ENCODE peak calls at places on chromosomes 4 and X, in seven cellular contexts. W, N, J, F, L, H and G are unnamed samples. For H3K4me1, the result is how much of the 10 kb centered on the place peaks cover.

GRCh38 chrX:56268888-56269287 is 36.7 kb downstream of the KLF8 start:
- DNase-seq in N (no peak), J (no peak), L (no peak), W (no peak), H (no peak), F (no peak), G (no peak)

GRCh38 chr4:19905006-19905405 is 346.7 kb upstream of the SLIT2 start:
- DNase-seq in W (no peak), N (no peak), L (no peak), J (no peak), H (no peak), F (no peak), G (no peak)

GRCh38 chrX:12790878-12791252 is 347 bp upstream of the PRPS2 start:
- DNase-seq in W (no peak), H (no peak), J (no peak), N (no peak), L (no peak), F (no peak), G (no peak)

GRCh38 chr4:75662626-75663025 is 10.6 kb downstream of the G3BP2 start:
- DNase-seq in H (peak), F (no peak), N (no peak), L (no peak), J (no peak), W (no peak), G (no peak)

GRCh38 chr4:11182586-11183357 is 245.9 kb downstream of the HS3ST1 start:
- DNase-seq in W (no peak), N (no peak), J (no peak), H (no peak), L (no peak), F (no peak), G (no peak)

GRCh38 chr4:110130578-110131358 is 67.6 kb downstream of the ELOVL6 start:
- DNase-seq in H (no peak), J (no peak), L (no peak), W (no peak), F (no peak), N (no peak), G (no peak)

GRCh38 chrX:76850851-76851250 is 423.3 kb downstream of the MAGEE1 start:
- DNase-seq in J (no peak), H (no peak), F (peak), W (no peak), N (no peak), L (no peak), G (no peak)

GRCh38 chr4:71595576-71596108 is 188.2 kb downstream of the GC start:
- DNase-seq in H (peak), N (no peak), L (no peak), F (no peak), W (no peak), J (no peak), G (no peak)

GRCh38 chr4:18291313-18291712 is 269.8 kb upstream of the LCORL start:
- DNase-seq in F (peak), J (no peak), N (no peak), W (no peak), L (no peak), H (no peak), G (no peak)

GRCh38 chr4:184824776-184825393 is 883 bp downstream of the ACSL1 start:
- DNase-seq in W (no peak), F (no peak), L (no peak), J (no peak), N (no peak), H (peak), G (no peak)

GRCh38 chr4:182448281-182449151 is 205.3 kb downstream of the TENM3 start:
- DNase-seq in N (peak), J (peak), L (peak), H (peak), W (no peak), F (peak), G (peak)

GRCh38 chrX:15956684-15957083 is 102.1 kb upstream of the AP1S2 start:
- DNase-seq in L (no peak), H (no peak), W (no peak), F (peak), N (peak), J (no peak), G (no peak)

GRCh38 chrX:148555101-148555500 is 54.7 kb downstream of the AFF2 start:
- DNase-seq in L (no peak), W (no peak), N (no peak), F (no peak), J (no peak), H (no peak), G (no peak)

GRCh38 chr4:127586922-127587571 is 45.7 kb upstream of the INTU start:
- DNase-seq in W (no peak), N (peak), L (no peak), J (peak), F (peak), H (peak), G (no peak)

GRCh38 chrX:45765726-45766125 is 565.0 kb upstream of the DIPK2B start:
- DNase-seq in W (no peak), N (no peak), L (no peak), J (no peak), F (no peak), H (no peak), G (no peak)

GRCh38 chr4:126851391-126851790 is 781.4 kb upstream of the INTU start:
- DNase-seq in H (peak), J (no peak), F (no peak), W (no peak), L (no peak), N (peak), G (no peak)

GRCh38 chr4:158810487-158811215 is 41.8 kb downstream of the FNIP2 start:
- DNase-seq in N (peak), H (peak), L (peak), W (no peak), J (no peak), F (no peak), G (peak)

GRCh38 chrX:80808160-80808735 is 1.4 kb downstream of the BRWD3 start:
- DNase-seq in N (peak), W (peak), H (peak), J (no peak), L (peak), F (peak), G (peak)

GRCh38 chr4:2742081-2742822 is 13.9 kb downstream of the TNIP2 start:
- DNase-seq in H (no peak), N (no peak), W (no peak), L (no peak), J (no peak), F (no peak), G (no peak)

GRCh38 chr4:16626945-16627344 is 271.5 kb downstream of the LDB2 start:
- DNase-seq in J (no peak), F (peak), H (peak), N (peak), W (no peak), L (no peak), G (no peak)

GRCh38 chrX:27883468-27884092 is 75.8 kb downstream of the MAGEB10 start:
- DNase-seq in F (peak), J (no peak), W (no peak), H (peak), N (no peak), L (no peak), G (no peak)

GRCh38 chrX:147376601-147377387 is 534.9 kb upstream of the FMR1 start:
- DNase-seq in H (no peak), F (peak), N (no peak), L (no peak), J (no peak), W (no peak), G (no peak)

GRCh38 chr4:44927361-44928061 is 201.2 kb upstream of the GNPDA2 start:
- DNase-seq in N (peak), L (no peak), F (peak), J (peak), W (no peak), H (peak), G (no peak)

GRCh38 chr4:180563977-180564376 is 1679.2 kb upstream of the TENM3 start:
- DNase-seq in W (no peak), J (no peak), N (peak), L (no peak), F (no peak), H (no peak), G (no peak)

GRCh38 chr4:105624530-105624929 is 72.1 kb downstream of the ARHGEF38 start:
- DNase-seq in H (peak), L (no peak), N (no peak), J (no peak), F (no peak), W (no peak), G (peak)

GRCh38 chrX:119693996-119694451 is 1.1 kb upstream of the SEPTIN6 start:
- DNase-seq in N (no peak), J (no peak), F (no peak), H (peak), L (no peak), W (no peak), G (no peak)

GRCh38 chrX:101659601-101660063 is at the start of gene ARMCX2:
- DNase-seq in J (peak), F (peak), N (peak), W (no peak), H (peak), L (peak), G (peak)

GRCh38 chrX:135185795-135186443 is 14.7 kb upstream of the CT55 start:
- DNase-seq in J (peak), F (peak), N (peak), H (peak), L (no peak), W (peak), G (no peak)

GRCh38 chr4:27930291-27930690 is 1069.7 kb downstream of the STIM2 start:
- DNase-seq in J (no peak), L (no peak), H (no peak), W (no peak), N (no peak), F (no peak), G (no peak)

GRCh38 chr4:168917150-168917779 is 92.8 kb downstream of the CBR4 start:
- DNase-seq in F (peak), N (peak), W (no peak), J (peak), H (peak), L (no peak), G (no peak)

GRCh38 chr4:185086053-185086452 is 57.0 kb upstream of the SLC25A4 start:
- DNase-seq in F (peak), J (no peak), W (no peak), H (no peak), N (no peak), L (no peak), G (no peak)

GRCh38 chrX:97367149-97367548 is 483.4 kb downstream of the RPA4 start:
- DNase-seq in W (no peak), H (no peak), N (no peak), J (no peak), F (no peak), L (no peak), G (no peak)

GRCh38 chrX:153336128-153336894 is 2.4 kb downstream of the ZNF275 start:
- DNase-seq in F (no peak), J (no peak), H (no peak), L (no peak), N (no peak), W (no peak), G (no peak)

GRCh38 chr4:150960079-150960478 is 55.0 kb downstream of the LRBA start:
- DNase-seq in N (peak), W (no peak), J (no peak), L (no peak), H (peak), F (peak), G (no peak)

GRCh38 chr4:177401658-177402273 is 40.5 kb downstream of the AGA start:
- DNase-seq in N (no peak), J (no peak), F (peak), H (no peak), W (no peak), L (no peak), G (no peak)
- H3K4me3 ChIP-seq in N (no peak), J (no peak), F (no peak), H (no peak), W (no peak), L (no peak), G (no peak)

GRCh38 chr4:73874386-73874785 is 5.2 kb downstream of the CXCL1 start:
- DNase-seq in F (no peak), L (no peak), H (no peak), J (no peak), N (no peak), W (no peak), G (no peak)

GRCh38 chr4:73870260-73870659 is 1.1 kb downstream of the CXCL1 start:
- DNase-seq in N (no peak), F (peak), W (no peak), H (peak), L (no peak), J (no peak), G (peak)

GRCh38 chr4:73870778-73871177 is 1.6 kb downstream of the CXCL1 start:
- DNase-seq in H (peak), N (no peak), W (no peak), F (no peak), J (no peak), L (no peak), G (no peak)

GRCh38 chr4:73871911-73872310 is 2.7 kb downstream of the CXCL1 start:
- DNase-seq in J (no peak), L (no peak), N (no peak), W (no peak), F (no peak), H (peak), G (no peak)

DNA sequence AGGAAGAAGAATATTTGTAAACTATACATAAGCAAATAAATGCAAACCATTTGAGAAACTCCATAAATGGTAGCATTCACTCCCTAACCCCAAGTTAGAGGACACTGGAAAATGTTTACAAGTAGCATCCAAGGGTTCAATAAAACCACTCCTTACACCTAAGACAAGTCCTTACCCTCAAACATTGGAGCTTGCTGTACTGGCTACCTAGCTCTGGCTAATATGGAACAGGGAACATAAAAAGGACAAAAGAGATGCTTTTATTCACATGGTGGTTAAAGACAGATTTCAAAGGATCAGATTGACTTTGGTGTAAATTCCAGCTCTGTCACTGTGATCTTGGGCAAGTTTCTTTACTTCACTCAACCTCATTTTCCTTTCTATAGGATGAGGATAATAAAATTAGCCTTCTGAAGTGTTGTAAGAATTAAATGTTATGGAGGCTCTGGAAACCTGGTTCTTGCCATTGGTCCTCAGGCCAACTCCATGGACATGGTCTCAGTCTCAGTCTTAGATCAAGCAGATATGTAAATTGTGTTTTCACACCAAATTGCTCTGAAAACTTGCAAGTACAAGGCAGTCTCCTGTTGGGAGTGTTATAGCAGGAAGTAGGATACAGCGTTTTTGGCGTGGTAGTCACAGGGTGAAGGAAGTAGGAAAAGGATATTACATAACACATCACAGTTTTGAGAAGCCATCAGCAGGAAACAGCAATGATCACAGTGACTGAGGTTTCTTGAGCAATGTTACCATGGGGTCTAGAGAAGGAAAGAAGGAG is 3.3 kb downstream of the CXCL1 start:
- DNase-seq in N (no peak), J (no peak), F (peak), H (peak), L (no peak), W (no peak), G (no peak)
- H3K4me1 ChIP-seq in N (under half), J (under half), F (under half), H (under half), L (under half), W (under half), G (under half)

GRCh38 chr4:86934772-86935498 is at the start of gene AFF1:
- DNase-seq in F (peak), H (peak), W (peak), L (peak), J (no peak), N (peak), G (peak)

GRCh38 chr4:86934147-86934771 is 552 bp upstream of the AFF1 start:
- DNase-seq in H (no peak), J (no peak), L (no peak), F (peak), N (no peak), W (no peak), G (no peak)

GRCh38 chr4:86939123-86939522 is 4.3 kb downstream of the AFF1 start:
- DNase-seq in J (no peak), N (no peak), F (no peak), H (peak), W (no peak), L (no peak), G (no peak)

GRCh38 chr4:86935833-86936721 is 1.3 kb downstream of the AFF1 start:
- DNase-seq in F (peak), L (peak), N (peak), H (peak), J (no peak), W (peak), G (peak)

DNA sequence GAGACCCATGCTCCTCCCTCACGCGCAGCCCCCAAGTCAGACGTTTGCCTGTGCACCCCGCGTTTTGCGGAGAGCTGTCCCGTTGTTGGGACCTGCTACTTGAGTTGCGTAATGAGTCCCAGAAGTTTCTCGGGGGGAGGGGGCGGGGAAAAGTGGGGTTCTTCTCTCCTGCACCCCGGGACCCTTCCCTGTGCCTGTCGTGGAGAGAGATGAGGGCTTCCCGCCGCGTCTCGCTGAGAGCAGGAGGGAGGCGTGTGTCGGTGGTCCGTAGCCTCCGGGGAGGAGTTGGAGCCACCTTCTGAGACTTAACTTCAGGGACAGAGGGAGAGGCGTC is 655 bp downstream of the AFF1 start:
- DNase-seq in W (no peak), J (no peak), L (peak), F (no peak), H (no peak), N (no peak), G (no peak)
- H3K4me3 ChIP-seq in W (peak), J (peak), L (peak), F (peak), H (peak), N (peak), G (peak)

DNA sequence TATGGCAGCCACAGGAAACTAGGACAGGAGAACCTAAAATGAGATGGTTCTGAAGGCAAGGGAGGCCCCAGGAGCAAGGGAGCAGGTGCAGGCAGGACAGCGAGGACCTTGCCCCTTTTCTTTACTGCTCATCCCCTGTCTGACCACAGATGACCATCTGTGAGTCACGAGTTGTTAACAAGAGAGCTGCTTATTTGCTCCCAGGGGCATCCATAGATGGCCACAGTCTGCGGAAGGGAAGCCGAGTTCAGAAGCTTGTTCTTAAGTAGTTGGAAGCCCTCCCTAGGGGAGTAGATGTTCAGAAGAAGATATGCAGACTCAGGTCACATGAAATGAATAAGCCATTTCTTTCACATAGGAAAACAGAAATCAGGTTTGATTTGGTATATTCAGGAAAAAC is 69.4 kb downstream of the EVC2 start:
- DNase-seq in J (no peak), F (no peak), H (peak), N (no peak), L (no peak), W (no peak), G (no peak)
- H3K4me1 ChIP-seq in J (under half), F (under half), H (under half), N (under half), L (under half), W (under half), G (under half)

GRCh38 chr4:155757745-155758265 is 1.0 kb upstream of the GUCY1B1 start:
- DNase-seq in F (no peak), J (no peak), N (no peak), H (no peak), L (no peak), W (no peak), G (no peak)

GRCh38 chr4:155761916-155762315 is 3.1 kb downstream of the GUCY1B1 start:
- DNase-seq in F (peak), N (no peak), L (no peak), J (no peak), W (no peak), H (no peak), G (no peak)

GRCh38 chr4:155759372-155760252 is 791 bp downstream of the GUCY1B1 start:
- DNase-seq in H (peak), F (peak), L (no peak), J (no peak), N (peak), W (no peak), G (no peak)

GRCh38 chr4:155761047-155761446 is 2.2 kb downstream of the GUCY1B1 start:
- DNase-seq in N (no peak), J (no peak), W (no peak), H (no peak), F (no peak), L (no peak), G (no peak)

DNA sequence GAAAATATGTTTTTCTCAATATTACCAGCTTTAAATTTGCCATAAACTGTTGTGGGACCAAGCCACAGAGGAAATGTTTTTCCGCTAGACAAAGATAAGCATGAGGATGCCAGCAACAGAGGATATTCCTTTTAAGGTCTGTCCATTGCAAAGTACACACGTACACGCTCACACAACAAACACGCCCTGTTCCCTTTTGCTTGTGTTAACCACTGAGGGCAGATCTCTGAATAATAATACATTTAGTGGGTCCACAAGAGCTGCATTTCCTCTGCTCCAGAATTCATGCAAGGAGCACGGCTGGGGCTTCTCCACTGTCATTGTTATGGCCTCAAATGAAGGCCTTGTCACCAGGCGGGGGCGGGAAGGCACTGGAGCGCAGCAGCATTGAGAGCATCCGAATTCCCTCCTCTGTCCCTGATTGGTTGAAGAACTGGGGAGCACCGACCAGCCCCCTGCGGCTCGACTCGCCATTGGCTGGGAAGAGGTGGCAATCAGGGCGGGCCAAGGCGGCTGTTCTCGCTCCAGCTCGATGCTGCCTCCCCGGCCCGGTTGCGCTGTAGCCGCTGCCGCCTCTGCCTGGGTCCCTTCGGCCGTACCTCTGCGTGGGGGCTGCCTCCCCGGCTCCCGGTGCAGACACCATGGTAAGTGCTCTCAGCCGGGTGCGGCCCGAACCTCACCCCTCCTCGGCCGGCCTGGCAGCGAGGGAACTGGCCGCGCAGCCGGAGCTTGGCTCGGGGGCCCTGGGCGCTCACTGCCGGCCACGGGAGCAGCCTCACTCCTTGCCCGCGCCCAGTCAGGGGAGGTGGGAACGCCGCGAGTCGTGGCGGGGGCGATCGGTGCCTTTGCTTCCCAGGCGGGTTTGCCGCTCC is at the start of gene GUCY1B1:
- DNase-seq in W (peak), N (peak), L (peak), F (peak), H (peak), J (peak), G (peak)
- H3K4me3 ChIP-seq in W (peak), N (peak), L (peak), F (peak), H (peak), J (peak), G (peak)